ENCODE peak calls at places on chromosome 4, in ten cellular contexts. F is effector CD4-positive, alpha-beta T cell; E is T47D; P is neural crest cell; O is K562; L is choroid plexus epithelial cell; V is activated gamma-delta T cell treated with Interleukin-2 at 50 U/mL for 16 hours; N is mammary epithelial cell; R is activated CD4-positive, alpha-beta T cell treated with anti-CD3 and anti-CD28 coated beads, Interleukin-2, amount 50 U/mL, for 4 hours; Z is tibial nerve. X is an unnamed sample.

GRCh38 chr4:139084425-139085093 is 69.0 kb downstream of the NOCT start:
- DNase-seq in R (no peak), V (no peak), L (no peak), Z (no peak), P (no peak), N (no peak), E (no peak), O (peak), F (no peak), X (no peak)

GRCh38 chr4:111991163-111991562 is 154.1 kb upstream of the FAM241A start:
- DNase-seq in P (no peak), R (no peak), N (no peak), Z (no peak), O (no peak), L (no peak), V (no peak), F (no peak), E (no peak), X (no peak)

GRCh38 chr4:85125688-85126087 is 159.2 kb upstream of the WDFY3 start:
- DNase-seq in R (no peak), N (no peak), E (no peak), O (no peak), F (no peak), P (no peak), V (no peak), L (no peak), Z (no peak), X (no peak)

GRCh38 chr4:24973471-24974251 is 57.1 kb downstream of the LGI2 start:
- DNase-seq in N (peak), P (no peak), V (no peak), F (no peak), O (no peak), Z (no peak), L (no peak), E (peak), R (no peak), X (no peak)

GRCh38 chr4:71132486-71132885 is 139.0 kb downstream of the DCK start:
- DNase-seq in N (no peak), V (no peak), F (no peak), L (no peak), E (no peak), R (no peak), Z (no peak), O (no peak), P (no peak), X (no peak)

GRCh38 chr4:57424231-57424897 is 314.2 kb upstream of the IGFBP7 start:
- DNase-seq in P (no peak), O (no peak), Z (no peak), R (no peak), V (no peak), F (no peak), N (peak), L (peak), E (peak), X (peak)

GRCh38 chr4:38605794-38606586 is 58.0 kb upstream of the KLF3 start:
- DNase-seq in R (no peak), Z (no peak), E (peak), V (no peak), N (no peak), P (no peak), O (peak), F (no peak), L (no peak), X (no peak)

GRCh38 chr4:76821661-76822060 is 76.3 kb downstream of the SOWAHB start:
- DNase-seq in E (no peak), P (no peak), Z (no peak), F (no peak), L (peak), O (no peak), V (no peak), R (no peak), N (no peak), X (no peak)

GRCh38 chr4:153022233-153022632 is 86.1 kb downstream of the FHDC1 start:
- DNase-seq in V (no peak), N (peak), Z (no peak), O (no peak), R (no peak), E (no peak), L (no peak), F (no peak), P (no peak), X (no peak)

GRCh38 chr4:146469053-146469452 is 52.7 kb downstream of the SLC10A7 start:
- DNase-seq in N (no peak), R (no peak), Z (no peak), L (no peak), E (no peak), P (no peak), O (no peak), F (no peak), V (no peak), X (no peak)

GRCh38 chr4:87824352-87824751 is 8.4 kb upstream of the MEPE start:
- DNase-seq in F (no peak), Z (no peak), N (no peak), O (no peak), E (no peak), V (no peak), R (no peak), P (no peak), L (no peak), X (no peak)

GRCh38 chr4:10611673-10612072 is 72.9 kb downstream of the CLNK start:
- DNase-seq in F (no peak), Z (no peak), O (no peak), R (no peak), V (no peak), L (peak), N (peak), P (no peak), E (no peak), X (peak)

GRCh38 chr4:53055274-53055673 is 193.2 kb downstream of the RASL11B start:
- DNase-seq in E (no peak), Z (no peak), P (no peak), L (peak), R (no peak), N (peak), O (no peak), F (no peak), V (no peak), X (peak)

GRCh38 chr4:9996319-9997110 is 24.8 kb downstream of the SLC2A9 start:
- DNase-seq in F (no peak), E (no peak), O (no peak), V (no peak), P (no peak), Z (no peak), L (peak), N (no peak), R (no peak), X (peak)

GRCh38 chr4:2489081-2489805 is 20.3 kb downstream of the RNF4 start:
- DNase-seq in O (no peak), P (no peak), L (no peak), V (no peak), Z (no peak), R (no peak), F (no peak), E (no peak), N (no peak), X (no peak)

GRCh38 chr4:177302371-177303100 is 7.1 kb upstream of the NEIL3 start:
- DNase-seq in R (no peak), P (no peak), O (no peak), V (no peak), Z (no peak), E (no peak), N (no peak), L (no peak), F (no peak), X (no peak)

GRCh38 chr4:149754526-149754925 is 61.1 kb downstream of the IQCM start:
- DNase-seq in Z (no peak), P (no peak), F (no peak), L (peak), R (no peak), O (no peak), E (peak), V (no peak), N (peak), X (peak)

GRCh38 chr4:93911671-93912070 is 83.1 kb downstream of the ATOH1 start:
- DNase-seq in E (no peak), L (no peak), N (no peak), R (no peak), P (no peak), V (no peak), O (no peak), F (no peak), Z (no peak), X (no peak)

GRCh38 chr4:2843909-2844584 is 403 bp downstream of the ADD1 start:
- DNase-seq in V (no peak), L (peak), P (peak), F (no peak), E (peak), O (peak), N (peak), Z (no peak), R (no peak), X (no peak)

GRCh38 chr4:153143527-153144348 is 60.5 kb upstream of the TRIM2 start:
- DNase-seq in O (peak), E (no peak), N (peak), R (no peak), P (no peak), F (no peak), Z (no peak), L (peak), V (no peak), X (no peak)

X was measured in non-pigmented ciliary epithelial cell.